ENCODE peak calls at places on chromosome 11, in six cellular contexts. P is GM12878, T is adrenal gland, Z is endothelial cell of umbilical vein, K is A549, N is right lobe of liver. G is an unnamed sample. For H3K9me3, the result is how much of the 10 kb centered on the place peaks cover.

GRCh38 chr11:8459711-8460399 is 134.2 kb downstream of the STK33 start:
- DNase-seq in P (no peak), T (no peak), Z (no peak), K (no peak), N (no peak), G (no peak)

GRCh38 chr11:16040151-16040550 is 316.2 kb downstream of the SOX6 start:
- DNase-seq in P (no peak), T (no peak), Z (no peak), K (no peak), N (no peak), G (no peak)

GRCh38 chr11:7262672-7263071 is 11.0 kb downstream of the SYT9 start:
- DNase-seq in P (no peak), T (no peak), Z (no peak), K (no peak), N (no peak), G (no peak)

GRCh38 chr11:22192289-22192641 is 620 bp upstream of the ANO5 start:
- DNase-seq in P (no peak), T (peak), Z (no peak), K (peak), N (peak), G (no peak)

GRCh38 chr11:49995559-49995958 is 13.2 kb upstream of the OR4C12 start:
- DNase-seq in P (no peak), T (peak), Z (peak), K (no peak), N (no peak), G (peak)

GRCh38 chr11:9664276-9665171 is 647 bp downstream of the SWAP70 start:
- DNase-seq in P (no peak), T (peak), Z (peak), K (peak), N (peak), G (no peak)

GRCh38 chr11:35364101-35364780 is 55.1 kb downstream of the SLC1A2 start:
- DNase-seq in P (no peak), T (peak), Z (no peak), K (peak), N (peak), G (peak)

GRCh38 chr11:6693342-6694228 is 10.4 kb upstream of the MRPL17 start:
- DNase-seq in P (no peak), T (peak), Z (peak), K (no peak), N (no peak), G (peak)

GRCh38 chr11:126465573-126466287 is 110.2 kb downstream of the ST3GAL4 start:
- DNase-seq in P (peak), T (no peak), Z (no peak), K (no peak), N (no peak), G (no peak)

GRCh38 chr11:34631297-34631696 is 10.4 kb downstream of the EHF start:
- DNase-seq in P (no peak), T (no peak), Z (no peak), K (no peak), N (no peak), G (no peak)

GRCh38 chr11:125314264-125315087 is 149.9 kb downstream of the PKNOX2 start:
- DNase-seq in P (no peak), T (no peak), Z (no peak), K (no peak), N (no peak), G (no peak)

GRCh38 chr11:35111171-35112055 is 27.6 kb upstream of the CD44 start:
- DNase-seq in P (no peak), T (peak), Z (peak), K (no peak), N (no peak), G (no peak)

GRCh38 chr11:119029340-119030028 is 1.2 kb downstream of the SLC37A4 start:
- DNase-seq in P (no peak), T (peak), Z (no peak), K (no peak), N (peak), G (no peak)
- TF ChIP-seq POLR2A in P (no peak), T (no peak), Z (no peak), K (no peak), N (peak), G (no peak)

DNA sequence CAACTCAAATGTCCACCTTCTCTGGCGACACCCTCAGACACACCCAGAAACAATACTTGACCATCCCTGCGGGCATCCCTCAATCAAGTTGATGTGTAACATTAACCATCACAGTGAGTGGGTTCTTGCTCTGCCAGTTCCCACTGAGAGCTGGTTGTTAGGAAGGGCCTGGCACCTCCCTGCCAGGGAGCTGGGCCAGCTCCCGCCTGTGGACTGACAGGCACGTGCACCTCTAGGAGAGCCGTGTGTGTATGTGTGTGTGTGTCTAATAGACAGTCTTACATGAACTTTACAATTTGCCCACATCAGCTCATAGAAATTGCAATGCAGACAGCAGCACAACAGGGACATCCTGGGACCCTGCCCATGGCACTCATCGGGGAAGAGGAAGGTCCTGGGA is 298.7 kb downstream of the SHANK2 start:
- DNase-seq in P (no peak), T (no peak), Z (no peak), K (no peak), N (no peak), G (no peak)
- H3K9me3 ChIP-seq in P (under half), T (under half), Z (under half), K (under half), N (under half), G (under half)

DNA sequence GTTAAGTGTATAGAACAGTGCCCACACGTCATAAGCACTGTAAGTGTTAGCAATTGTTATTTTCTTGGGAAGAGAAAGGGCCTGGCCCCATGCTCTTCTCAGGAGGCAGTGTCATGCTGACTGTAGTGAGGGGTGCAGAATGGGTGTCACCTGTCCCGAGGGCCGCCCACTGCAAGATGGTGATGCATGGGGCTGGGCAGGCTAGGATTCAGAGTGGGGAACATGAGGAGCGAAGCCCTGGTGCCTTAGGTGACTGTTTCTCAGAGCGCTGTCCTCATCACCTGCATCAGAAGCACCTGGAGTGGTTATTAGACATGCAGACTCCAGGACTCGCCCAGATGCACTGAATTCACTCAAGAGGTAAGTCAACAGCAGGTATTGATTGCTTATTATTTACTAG is 101.0 kb upstream of the PARVA start:
- DNase-seq in P (no peak), T (no peak), Z (no peak), K (no peak), N (no peak), G (no peak)
- TF ChIP-seq POLR2A in P (no peak), T (no peak), Z (no peak), K (no peak), N (no peak), G (no peak)

GRCh38 chr11:37597776-37598175 is 999.7 kb upstream of the RAG2 start:
- DNase-seq in P (no peak), T (no peak), Z (no peak), K (no peak), N (no peak), G (no peak)
- H3K9me3 ChIP-seq in P (under half), T (under half), Z (under half), K (under half), N (under half), G (under half)

GRCh38 chr11:117875397-117876048 is 935 bp downstream of the FXYD6 start:
- DNase-seq in P (no peak), T (no peak), Z (no peak), K (no peak), N (no peak), G (no peak)

GRCh38 chr11:117877120-117877784 is 794 bp upstream of the FXYD6 start:
- DNase-seq in P (no peak), T (no peak), Z (no peak), K (no peak), N (no peak), G (no peak)

GRCh38 chr11:117874910-117875396 is 1.5 kb downstream of the FXYD6 start:
- DNase-seq in P (no peak), T (no peak), Z (no peak), K (no peak), N (no peak), G (no peak)

GRCh38 chr11:117876049-117876340 is 463 bp downstream of the FXYD6 start:
- DNase-seq in P (no peak), T (no peak), Z (no peak), K (no peak), N (no peak), G (no peak)

DNA sequence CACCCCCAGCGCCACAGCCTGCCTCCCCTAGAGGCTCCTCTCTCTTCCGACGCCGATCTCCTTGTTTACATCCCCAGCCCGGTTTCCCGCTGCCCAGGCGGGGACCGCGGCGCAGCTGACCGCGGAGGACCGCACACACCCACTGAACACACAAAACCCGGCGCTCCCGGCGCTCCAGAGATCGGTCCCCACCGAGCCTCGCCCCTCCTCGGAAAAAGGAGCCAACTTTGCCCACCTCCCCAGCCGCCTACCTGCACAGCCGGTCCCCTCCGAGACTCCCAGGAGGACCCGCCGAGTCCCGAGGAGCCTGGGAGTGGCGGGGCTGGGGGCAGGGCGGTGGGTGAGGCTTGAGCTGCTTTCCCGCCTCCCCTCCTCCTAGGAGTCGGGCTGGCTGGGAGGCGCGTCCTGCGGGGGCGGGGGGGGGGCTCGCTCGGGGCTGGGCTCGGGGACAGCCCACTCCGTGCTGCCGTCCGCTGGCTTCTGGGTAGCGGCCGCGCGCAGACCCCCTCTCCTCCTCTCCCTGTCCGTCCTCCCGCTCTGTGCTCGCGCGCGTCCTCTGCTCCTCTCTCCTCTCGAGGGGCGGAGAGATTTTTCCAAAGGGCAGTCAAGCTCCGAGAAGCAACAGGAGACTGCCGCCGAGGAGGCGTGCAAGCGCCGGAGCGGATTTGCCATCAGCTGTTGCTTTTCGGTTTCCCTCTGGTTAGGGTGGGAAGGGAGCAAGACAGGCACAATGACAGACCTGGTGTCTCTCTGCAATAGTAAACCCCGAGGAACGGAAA is at the start of gene FXYD6:
- DNase-seq in P (no peak), T (peak), Z (no peak), K (no peak), N (peak), G (no peak)
- TF ChIP-seq POLR2A in P (no peak), T (no peak), Z (no peak), K (no peak), N (no peak), G (no peak)

GRCh38 chr11:134469627-134470026 is 57.6 kb upstream of the B3GAT1 start:
- DNase-seq in P (no peak), T (no peak), Z (no peak), K (no peak), N (no peak), G (peak)
- H3K9me3 ChIP-seq in P (under half), T (under half), Z (under half), K (under half), N (under half), G (under half)

GRCh38 chr11:62667460-62667859 is 2.3 kb downstream of the CSKMT start:
- DNase-seq in P (no peak), T (no peak), Z (no peak), K (no peak), N (no peak), G (no peak)

GRCh38 chr11:62665075-62665629 is at the start of the genes C11orf98 and CSKMT:
- DNase-seq in P (no peak), T (peak), Z (peak), K (peak), N (peak), G (peak)

GRCh38 chr11:62665630-62666258 is 632 bp downstream of the CSKMT start:
- DNase-seq in P (no peak), T (peak), Z (no peak), K (no peak), N (peak), G (no peak)

GRCh38 chr11:62664405-62665074 is 470 bp downstream of the C11orf98 start:
- DNase-seq in P (no peak), T (peak), Z (no peak), K (no peak), N (no peak), G (no peak)

DNA sequence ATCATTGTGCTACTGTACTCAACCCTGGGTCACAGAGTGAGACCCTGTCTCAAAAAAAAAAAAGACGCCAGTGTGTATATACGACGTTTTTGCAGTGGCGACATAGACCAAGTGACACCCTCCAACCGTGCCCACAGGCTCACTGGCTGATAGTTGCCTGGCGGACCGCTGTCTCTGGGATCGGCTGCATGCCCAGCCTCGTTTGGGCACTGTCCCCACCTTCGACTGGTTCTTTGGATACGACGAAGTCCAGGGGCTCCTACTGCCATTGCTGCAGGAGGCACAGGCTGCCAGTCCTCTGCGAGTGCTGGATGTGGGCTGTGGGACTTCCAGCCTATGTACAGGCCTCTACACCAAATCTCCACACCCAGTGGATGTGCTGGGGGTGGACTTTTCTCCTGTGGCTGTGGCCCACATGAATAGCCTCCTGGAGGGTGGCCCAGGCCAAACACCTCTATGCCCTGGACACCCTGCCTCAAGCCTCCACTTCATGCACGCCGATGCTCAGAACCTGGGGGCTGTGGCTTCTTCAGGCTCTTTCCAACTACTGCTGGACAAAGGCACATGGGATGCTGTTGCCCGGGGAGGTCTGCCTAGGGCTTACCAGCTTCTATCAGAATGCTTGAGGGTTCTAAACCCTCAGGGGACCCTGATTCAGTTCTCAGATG is 1.3 kb downstream of the CSKMT start:
- DNase-seq in P (no peak), T (no peak), Z (no peak), K (no peak), N (no peak), G (no peak)
- TF ChIP-seq POLR2A in P (peak), T (no peak), Z (peak), K (no peak), N (no peak), G (peak)

GRCh38 chr11:1089738-1090599 is 15.3 kb downstream of the MUC2 start:
- DNase-seq in P (no peak), T (no peak), Z (no peak), K (no peak), N (peak), G (no peak)

GRCh38 chr11:1090600-1091331 is 16.1 kb downstream of the MUC2 start:
- DNase-seq in P (no peak), T (no peak), Z (no peak), K (no peak), N (peak), G (no peak)

GRCh38 chr11:1087279-1087960 is 12.7 kb downstream of the MUC2 start:
- DNase-seq in P (no peak), T (no peak), Z (no peak), K (no peak), N (peak), G (no peak)

GRCh38 chr11:1087961-1088926 is 13.6 kb downstream of the MUC2 start:
- DNase-seq in P (no peak), T (no peak), Z (no peak), K (no peak), N (peak), G (no peak)

DNA sequence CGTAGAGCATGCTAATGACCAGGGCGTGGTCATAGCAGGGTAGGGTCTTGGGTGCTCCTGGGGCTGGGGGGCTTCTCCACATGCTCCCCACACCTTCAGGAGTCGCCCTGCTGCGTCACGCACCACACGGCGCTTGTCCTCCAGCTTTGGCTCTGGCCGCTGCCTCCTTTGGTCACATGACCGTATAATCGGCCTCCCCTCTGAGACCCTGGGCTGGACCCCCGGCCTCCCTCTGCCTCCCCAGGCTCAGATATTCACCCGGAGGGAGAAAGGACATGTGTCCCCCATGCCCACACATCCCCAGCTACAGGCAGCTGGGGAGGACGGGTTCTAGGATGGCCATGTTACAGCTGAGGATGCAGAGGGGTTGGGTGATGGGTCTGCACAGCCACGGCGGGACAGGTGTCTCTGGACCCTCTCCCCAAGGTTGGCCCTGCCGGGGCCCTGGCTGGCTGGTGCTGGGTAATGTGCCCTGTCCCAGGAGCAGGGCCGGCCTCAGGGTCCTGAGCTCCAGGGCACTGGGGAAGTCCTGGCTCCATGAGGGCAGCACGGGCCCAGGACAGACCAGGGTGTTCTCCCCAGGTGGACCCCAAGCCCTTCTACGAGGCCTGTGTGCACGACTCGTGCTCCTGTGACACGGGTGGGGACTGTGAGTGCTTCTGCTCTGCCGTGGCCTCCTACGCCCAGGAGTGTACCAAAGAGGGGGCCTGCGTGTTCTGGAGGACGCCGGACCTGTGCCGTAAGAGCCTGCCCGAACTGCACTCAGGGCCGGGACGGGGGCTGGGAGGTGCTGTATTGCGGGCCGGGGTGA is 14.5 kb downstream of the MUC2 start:
- DNase-seq in P (no peak), T (no peak), Z (no peak), K (no peak), N (peak), G (no peak)
- H3K9me3 ChIP-seq in P (under half), T (under half), Z (under half), K (under half), N (under half), G (under half)

DNA sequence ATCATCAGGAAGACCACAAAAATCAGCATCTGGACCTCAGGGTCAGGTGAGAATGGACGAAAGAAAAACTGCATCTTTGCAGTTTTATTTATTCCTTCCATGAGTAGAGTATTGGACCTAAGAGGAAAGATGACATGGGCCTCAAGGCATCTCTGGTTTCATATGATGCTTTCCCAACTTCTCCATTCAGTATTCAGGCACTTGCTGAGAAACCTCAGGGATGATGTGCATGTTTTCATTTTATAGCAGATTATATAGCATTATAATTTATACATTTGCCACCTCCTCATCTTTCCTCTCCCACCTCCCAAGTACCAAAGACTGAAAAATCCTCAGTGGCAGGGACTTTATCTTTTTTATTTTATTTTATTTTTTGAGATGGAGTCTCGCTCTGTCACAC is at the start of gene OR10V1:
- DNase-seq in P (no peak), T (no peak), Z (no peak), K (no peak), N (no peak), G (no peak)
- TF ChIP-seq POLR2A in P (no peak), T (no peak), Z (no peak), K (no peak), N (no peak), G (no peak)

DNA sequence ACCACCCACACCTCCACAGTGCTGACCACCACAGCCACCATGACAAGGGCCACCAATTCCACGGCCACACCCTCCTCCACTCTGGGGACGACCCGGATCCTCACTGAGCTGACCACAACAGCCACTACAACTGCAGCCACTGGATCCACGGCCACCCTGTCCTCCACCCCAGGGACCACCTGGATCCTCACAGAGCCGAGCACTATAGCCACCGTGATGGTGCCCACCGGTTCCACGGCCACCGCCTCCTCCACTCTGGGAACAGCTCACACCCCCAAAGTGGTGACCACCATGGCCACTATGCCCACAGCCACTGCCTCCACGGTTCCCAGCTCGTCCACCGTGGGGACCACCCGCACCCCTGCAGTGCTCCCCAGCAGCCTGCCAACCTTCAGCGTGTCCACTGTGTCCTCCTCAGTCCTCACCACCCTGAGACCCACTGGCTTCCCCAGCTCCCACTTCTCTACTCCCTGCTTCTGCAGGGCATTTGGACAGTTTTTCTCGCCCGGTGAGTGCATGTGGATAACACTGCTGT is 28.4 kb downstream of the MUC5B start:
- DNase-seq in P (no peak), T (no peak), Z (no peak), K (no peak), N (no peak), G (no peak)
- H3K9me3 ChIP-seq in P (under half), T (under half), Z (under half), K (under half), N (under half), G (under half)

G was measured in HCT116.